ENCODE peak calls at places on chromosomes 12 and 14, in four cellular contexts. One of them, this sample, is unnamed.

GRCh38 chr12:110501378-110501721 is 561 bp downstream of the VPS29 start:
- DNase-seq in HepG2: peak
- DNase-seq in fibroblast of the aortic adventitia: peak
- DNase-seq in right lobe of liver: peak
- DNase-seq in this sample: no peak

GRCh38 chr14:68106456-68106855 is 286.9 kb downstream of the RAD51B start:
- DNase-seq in HepG2: no peak
- DNase-seq in fibroblast of the aortic adventitia: no peak
- DNase-seq in right lobe of liver: no peak
- DNase-seq in this sample: no peak

GRCh38 chr14:93045965-93046695 is 69.6 kb downstream of the ITPK1 start:
- DNase-seq in HepG2: no peak
- DNase-seq in fibroblast of the aortic adventitia: peak
- DNase-seq in right lobe of liver: no peak
- DNase-seq in this sample: no peak

GRCh38 chr14:105748204-105748578 is 221.8 kb downstream of the TMEM121 start:
- DNase-seq in HepG2: no peak
- DNase-seq in fibroblast of the aortic adventitia: no peak
- DNase-seq in right lobe of liver: peak
- DNase-seq in this sample: no peak

GRCh38 chr14:37452323-37452722 is 142.7 kb downstream of the FOXA1 start:
- DNase-seq in HepG2: no peak
- DNase-seq in fibroblast of the aortic adventitia: peak
- DNase-seq in right lobe of liver: no peak
- DNase-seq in this sample: no peak

GRCh38 chr12:46105735-46106134 is 115.4 kb upstream of the SCAF11 start:
- DNase-seq in HepG2: no peak
- DNase-seq in fibroblast of the aortic adventitia: no peak
- DNase-seq in right lobe of liver: no peak
- DNase-seq in this sample: no peak

GRCh38 chr14:102516531-102517411 is 7.2 kb upstream of the ANKRD9 start:
- DNase-seq in HepG2: peak
- DNase-seq in fibroblast of the aortic adventitia: no peak
- DNase-seq in right lobe of liver: peak
- DNase-seq in this sample: peak

GRCh38 chr14:100403802-100404201 is 80.7 kb downstream of the SLC25A47 start:
- DNase-seq in HepG2: no peak
- DNase-seq in fibroblast of the aortic adventitia: no peak
- DNase-seq in right lobe of liver: no peak
- DNase-seq in this sample: no peak

GRCh38 chr12:43309845-43310405 is 242.1 kb downstream of the ADAMTS20 start:
- DNase-seq in HepG2: no peak
- DNase-seq in fibroblast of the aortic adventitia: no peak
- DNase-seq in right lobe of liver: no peak
- DNase-seq in this sample: no peak

GRCh38 chr14:75307700-75308379 is 29.2 kb downstream of the FOS start:
- DNase-seq in HepG2: peak
- DNase-seq in fibroblast of the aortic adventitia: peak
- DNase-seq in right lobe of liver: peak
- DNase-seq in this sample: no peak

GRCh38 chr14:75303415-75303814 is 24.8 kb downstream of the FOS start:
- DNase-seq in HepG2: peak
- DNase-seq in fibroblast of the aortic adventitia: peak
- DNase-seq in right lobe of liver: peak
- DNase-seq in this sample: peak

GRCh38 chr14:75310295-75311059 is 31.8 kb downstream of the FOS start:
- DNase-seq in HepG2: no peak
- DNase-seq in fibroblast of the aortic adventitia: peak
- DNase-seq in right lobe of liver: peak
- DNase-seq in this sample: no peak

GRCh38 chr14:75301666-75302325 is 23.2 kb downstream of the FOS start:
- DNase-seq in HepG2: no peak
- DNase-seq in fibroblast of the aortic adventitia: no peak
- DNase-seq in right lobe of liver: peak
- DNase-seq in this sample: no peak

DNA sequence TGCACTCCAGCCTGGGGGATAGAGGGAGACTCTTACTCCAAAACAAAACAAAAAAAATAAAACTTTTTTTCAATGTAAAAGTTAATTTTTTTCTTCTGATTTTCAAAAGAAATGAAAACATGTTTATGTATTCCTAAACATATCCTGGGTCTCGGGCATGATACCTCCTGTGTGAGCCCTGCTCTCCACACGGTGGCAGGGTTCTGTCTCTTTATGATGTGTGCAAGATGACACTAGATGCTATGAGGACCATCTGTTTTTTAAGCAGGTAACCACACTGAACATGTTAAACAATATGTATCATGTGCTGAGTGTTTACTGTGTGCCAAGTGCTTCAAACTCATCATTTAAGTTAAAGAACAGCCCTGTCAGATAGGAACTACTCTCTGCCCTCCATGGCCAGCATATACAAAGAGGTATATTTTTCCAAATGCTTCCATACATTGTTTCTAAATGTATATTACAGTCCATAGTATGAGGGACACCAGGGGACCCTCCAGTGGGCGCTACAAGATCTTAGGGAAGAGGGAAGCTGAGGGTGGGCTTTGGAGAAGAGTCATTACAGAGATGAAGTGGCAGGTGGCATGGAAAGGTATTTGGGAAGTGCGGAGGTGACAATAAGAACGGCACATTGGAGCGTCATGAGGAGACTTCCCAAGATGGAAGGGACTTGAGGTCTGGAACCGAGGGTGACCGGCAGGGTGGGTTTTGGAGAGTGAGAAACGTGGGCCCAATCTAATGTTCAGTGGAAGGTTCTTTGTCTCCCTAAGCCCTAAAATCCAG is 28.5 kb downstream of the FOS start:
- DNase-seq in HepG2: no peak
- DNase-seq in fibroblast of the aortic adventitia: no peak
- DNase-seq in right lobe of liver: no peak
- DNase-seq in this sample: no peak
- TF ChIP-seq CTCF in HepG2: peak
- TF ChIP-seq CTCF in fibroblast of the aortic adventitia: peak
- TF ChIP-seq CTCF in right lobe of liver: no peak
- TF ChIP-seq CTCF in this sample: peak

GRCh38 chr14:97978336-97978735 is 1181.2 kb downstream of the VRK1 start:
- DNase-seq in HepG2: no peak
- DNase-seq in fibroblast of the aortic adventitia: peak
- DNase-seq in right lobe of liver: peak
- DNase-seq in this sample: no peak
- TF ChIP-seq CTCF in HepG2: peak
- TF ChIP-seq CTCF in fibroblast of the aortic adventitia: peak
- TF ChIP-seq CTCF in right lobe of liver: no peak
- TF ChIP-seq CTCF in this sample: peak

DNA sequence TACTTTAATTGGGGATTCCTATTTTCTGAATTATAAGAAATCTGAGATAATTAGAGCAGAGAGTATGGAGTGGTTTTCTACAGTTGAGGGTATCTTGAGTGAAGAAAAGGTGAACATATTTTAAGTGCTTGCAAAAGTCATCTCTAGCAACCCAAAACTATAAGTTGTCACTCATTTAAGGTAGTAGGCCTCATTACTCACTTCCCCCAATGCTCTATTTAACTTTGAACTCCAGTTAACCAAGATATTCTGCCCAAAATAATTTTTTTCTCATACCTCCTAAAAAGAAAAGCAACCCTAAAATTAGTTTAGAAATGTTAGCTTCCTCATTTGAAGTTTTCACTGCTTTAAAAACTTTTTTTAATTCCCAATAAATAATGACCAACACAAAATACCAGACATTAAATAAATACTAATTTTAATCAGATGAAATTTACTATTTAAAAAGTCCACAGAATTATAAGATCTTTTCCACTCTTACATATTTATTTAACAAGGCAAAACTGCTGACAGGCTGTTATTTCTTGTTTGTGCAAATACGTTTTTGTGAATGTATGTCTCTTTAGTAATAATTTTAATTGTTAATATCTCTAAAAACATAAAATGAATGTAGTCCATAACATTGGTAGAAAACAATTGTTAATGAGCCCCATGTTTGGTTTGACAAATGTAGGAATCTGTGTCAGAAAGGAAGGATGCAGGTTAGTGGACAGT is 47.8 kb downstream of the VRK1 start:
- DNase-seq in HepG2: no peak
- DNase-seq in fibroblast of the aortic adventitia: no peak
- DNase-seq in right lobe of liver: no peak
- DNase-seq in this sample: no peak
- TF ChIP-seq CTCF in HepG2: no peak
- TF ChIP-seq CTCF in fibroblast of the aortic adventitia: no peak
- TF ChIP-seq CTCF in right lobe of liver: no peak
- TF ChIP-seq CTCF in this sample: no peak

GRCh38 chr12:75606146-75606545 is 94.7 kb upstream of the KRR1 start:
- DNase-seq in HepG2: no peak
- DNase-seq in fibroblast of the aortic adventitia: no peak
- DNase-seq in right lobe of liver: no peak
- DNase-seq in this sample: no peak

GRCh38 chr12:75606921-75607320 is 95.5 kb upstream of the KRR1 start:
- DNase-seq in HepG2: no peak
- DNase-seq in fibroblast of the aortic adventitia: no peak
- DNase-seq in right lobe of liver: no peak
- DNase-seq in this sample: no peak

GRCh38 chr12:75613981-75614380 is 102.6 kb upstream of the KRR1 start:
- DNase-seq in HepG2: no peak
- DNase-seq in fibroblast of the aortic adventitia: peak
- DNase-seq in right lobe of liver: no peak
- DNase-seq in this sample: no peak

DNA sequence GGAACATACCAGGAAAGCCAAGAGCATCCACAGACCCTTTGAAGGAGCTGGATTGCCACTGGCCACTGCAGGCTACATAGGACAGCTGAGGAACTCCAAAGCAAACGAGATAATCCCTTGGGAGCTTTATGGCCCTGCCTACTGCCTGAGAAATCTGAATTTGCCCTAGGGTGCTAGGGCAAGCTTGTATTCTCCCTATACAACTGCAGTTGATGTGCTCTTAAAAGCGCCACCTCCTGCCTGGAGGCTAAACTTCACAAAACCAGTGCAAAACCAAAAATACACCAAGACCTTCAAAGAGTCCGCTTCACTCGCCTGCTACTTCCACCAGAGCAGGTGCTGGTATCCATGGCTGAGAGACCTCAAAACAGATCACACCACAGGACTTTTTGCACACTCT is 99.6 kb upstream of the KRR1 start:
- DNase-seq in HepG2: no peak
- DNase-seq in fibroblast of the aortic adventitia: no peak
- DNase-seq in right lobe of liver: no peak
- DNase-seq in this sample: no peak
- TF ChIP-seq CTCF in HepG2: no peak
- TF ChIP-seq CTCF in fibroblast of the aortic adventitia: no peak
- TF ChIP-seq CTCF in right lobe of liver: no peak
- TF ChIP-seq CTCF in this sample: no peak

This sample was measured in D721Med.